ENCODE peak calls at places on chromosomes 11 and 22, in seven cellular contexts. A is A549, V is cardiac muscle cell, Z is SJCRH30, E is thyroid gland, R is mesenchymal stem cell, X is iPS DF 6.9. Q is an unnamed sample.

GRCh38 chr11:120340529-120340928 is 4.3 kb downstream of the ARHGEF12 start:
- DNase-seq in A (no peak), V (no peak), Z (no peak), E (no peak), R (no peak), X (no peak), Q (no peak)

GRCh38 chr11:64742940-64743590 is 877 bp downstream of the RASGRP2 start:
- DNase-seq in A (peak), V (peak), Z (peak), E (peak), R (peak), X (no peak), Q (peak)

GRCh38 chr22:36816338-36816634 is 549 bp downstream of the PVALB start:
- DNase-seq in A (peak), V (peak), Z (no peak), E (no peak), R (no peak), X (no peak), Q (no peak)

GRCh38 chr22:37206841-37207821 is 5.1 kb downstream of the SSTR3 start:
- DNase-seq in A (no peak), V (no peak), Z (no peak), E (no peak), R (no peak), X (no peak), Q (no peak)

GRCh38 chr11:100955318-100955717 is 174.3 kb downstream of the PGR start:
- DNase-seq in A (no peak), V (no peak), Z (no peak), E (no peak), R (no peak), X (no peak), Q (no peak)

GRCh38 chr11:130403301-130403804 is 25.1 kb downstream of the ADAMTS8 start:
- DNase-seq in A (no peak), V (no peak), Z (peak), E (no peak), R (peak), X (no peak), Q (no peak)

GRCh38 chr11:77879218-77879617 is 58.3 kb downstream of the AAMDC start:
- DNase-seq in A (no peak), V (no peak), Z (peak), E (peak), R (peak), X (no peak), Q (peak)

GRCh38 chr22:38709306-38709705 is 3.6 kb downstream of the GTPBP1 start:
- DNase-seq in A (no peak), V (no peak), Z (no peak), E (no peak), R (no peak), X (no peak), Q (no peak)

GRCh38 chr22:20777420-20778177 is 3.7 kb downstream of the SERPIND1 start:
- DNase-seq in A (peak), V (peak), Z (no peak), E (no peak), R (peak), X (no peak), Q (no peak)

GRCh38 chr22:20781272-20781990 is 7.5 kb downstream of the SERPIND1 start:
- DNase-seq in A (no peak), V (no peak), Z (no peak), E (no peak), R (no peak), X (no peak), Q (no peak)

GRCh38 chr22:20779014-20779812 is 5.3 kb downstream of the SERPIND1 start:
- DNase-seq in A (no peak), V (no peak), Z (no peak), E (no peak), R (no peak), X (no peak), Q (no peak)

GRCh38 chr22:20782083-20782482 is 8.2 kb downstream of the SERPIND1 start:
- DNase-seq in A (no peak), V (no peak), Z (no peak), E (no peak), R (peak), X (no peak), Q (no peak)

GRCh38 chr22:20779813-20780148 is 5.9 kb downstream of the SERPIND1 start:
- DNase-seq in A (no peak), V (no peak), Z (no peak), E (no peak), R (peak), X (no peak), Q (no peak)
- H3K27ac ChIP-seq in A (no peak), V (no peak), Z (no peak), E (no peak), R (no peak), X (no peak), Q (peak)

GRCh38 chr11:11748706-11749365 is 92.9 kb upstream of the USP47 start:
- DNase-seq in A (no peak), V (no peak), Z (no peak), E (no peak), R (no peak), X (no peak), Q (no peak)
- H3K4me3 ChIP-seq in A (no peak), V (no peak), Z (no peak), E (no peak), R (no peak), X (no peak), Q (no peak)

GRCh38 chr22:45602004-45602733 is 69.5 kb upstream of the ATXN10 start:
- DNase-seq in A (no peak), V (no peak), Z (no peak), E (no peak), R (no peak), X (no peak), Q (no peak)
- H3K27ac ChIP-seq in A (peak), V (no peak), Z (no peak), E (no peak), R (no peak), X (no peak), Q (no peak)

DNA sequence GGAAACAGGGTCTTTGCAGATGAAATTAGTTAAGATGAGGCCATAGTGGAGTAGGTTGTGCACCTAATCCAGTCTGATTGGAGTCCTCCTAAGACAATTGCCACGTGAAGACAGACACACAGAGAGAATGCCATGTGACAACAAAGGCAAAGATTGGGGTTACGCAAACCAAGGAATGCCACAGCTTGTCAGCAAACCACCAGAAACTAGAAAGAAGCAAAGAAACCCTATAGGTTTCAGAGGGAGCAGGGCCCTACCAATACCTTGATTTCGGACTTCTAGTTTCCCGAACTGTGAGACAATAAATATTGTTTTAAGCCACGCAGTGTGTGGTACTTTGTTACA is 8.2 kb upstream of the LAYN start:
- DNase-seq in A (no peak), V (no peak), Z (no peak), E (no peak), R (no peak), X (no peak), Q (no peak)
- H3K4me3 ChIP-seq in A (no peak), V (no peak), Z (no peak), E (no peak), R (no peak), X (no peak), Q (no peak)

DNA sequence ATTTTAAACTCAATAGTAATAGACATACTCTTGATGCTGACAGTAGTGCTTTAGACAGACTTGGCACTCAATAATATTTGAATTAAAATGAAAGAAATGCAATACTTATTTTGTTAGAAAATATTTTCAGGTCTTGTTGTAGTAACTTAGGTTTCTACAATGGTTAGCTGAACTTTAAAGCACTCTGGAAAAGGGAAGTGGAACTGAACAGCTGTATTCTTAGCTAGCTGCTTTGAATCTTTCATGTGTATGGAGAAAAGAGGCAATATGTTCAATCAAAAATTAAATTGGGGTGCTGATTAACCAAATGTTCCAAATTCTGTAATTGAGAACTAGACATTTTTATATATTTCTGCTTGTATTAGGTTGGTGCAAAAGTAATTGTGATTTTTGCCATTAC is 517.9 kb upstream of the RAG2 start:
- DNase-seq in A (no peak), V (no peak), Z (no peak), E (no peak), R (no peak), X (no peak), Q (no peak)
- H3K27ac ChIP-seq in A (no peak), V (no peak), Z (no peak), E (no peak), R (no peak), X (no peak), Q (no peak)

GRCh38 chr11:124582565-124582964 is 12.8 kb downstream of the OR8A1 start:
- DNase-seq in A (no peak), V (no peak), Z (no peak), E (no peak), R (no peak), X (no peak), Q (no peak)
- H3K4me3 ChIP-seq in A (no peak), V (no peak), Z (no peak), E (no peak), R (no peak), X (no peak), Q (no peak)

GRCh38 chr11:19725379-19726079 is 12.9 kb downstream of the NAV2 start:
- DNase-seq in A (no peak), V (no peak), Z (no peak), E (peak), R (no peak), X (no peak), Q (no peak)
- H3K27ac ChIP-seq in A (no peak), V (no peak), Z (no peak), E (peak), R (no peak), X (no peak), Q (peak)

GRCh38 chr11:117230286-117230961 is 1.4 kb downstream of the PCSK7 start:
- DNase-seq in A (no peak), V (no peak), Z (no peak), E (no peak), R (no peak), X (no peak), Q (no peak)

GRCh38 chr11:117231637-117232021 is 244 bp downstream of the PCSK7 start:
- DNase-seq in A (no peak), V (no peak), Z (peak), E (no peak), R (no peak), X (no peak), Q (no peak)

GRCh38 chr11:117230981-117231636 is 764 bp downstream of the PCSK7 start:
- DNase-seq in A (no peak), V (no peak), Z (no peak), E (no peak), R (no peak), X (no peak), Q (no peak)

GRCh38 chr11:117229411-117229810 is 2.5 kb downstream of the PCSK7 start:
- DNase-seq in A (no peak), V (no peak), Z (no peak), E (no peak), R (no peak), X (no peak), Q (no peak)

GRCh38 chr11:117229931-117230285 is 2.0 kb downstream of the PCSK7 start:
- DNase-seq in A (no peak), V (no peak), Z (no peak), E (no peak), R (no peak), X (no peak), Q (no peak)
- H3K4me3 ChIP-seq in A (no peak), V (no peak), Z (no peak), E (no peak), R (peak), X (no peak), Q (no peak)